ENCODE peak calls at places on chromosome 18, in nine cellular contexts. One of them, this sample, is unnamed.

GRCh38 chr18:845152-845819 is 33.2 kb upstream of the YES1 start:
- DNase-seq in PC-9: peak; percentile 86
- DNase-seq in heart right ventricle: no peak
- DNase-seq in H1: no peak
- DNase-seq in endothelial cell of umbilical vein: peak; percentile 96
- DNase-seq in kidney: no peak
- DNase-seq in CD4-positive, CD25-positive, alpha-beta regulatory T cell: no peak
- DNase-seq in CD4-positive, alpha-beta memory T cell: no peak
- DNase-seq in CD8-positive, alpha-beta memory T cell: no peak
- DNase-seq in this sample: no peak

GRCh38 chr18:6683112-6683876 is 46.2 kb upstream of the ARHGAP28 start:
- DNase-seq in PC-9: no peak
- DNase-seq in heart right ventricle: peak; percentile 66
- DNase-seq in H1: peak; percentile 62
- DNase-seq in endothelial cell of umbilical vein: peak; percentile 57
- DNase-seq in kidney: no peak
- DNase-seq in CD4-positive, CD25-positive, alpha-beta regulatory T cell: no peak
- DNase-seq in CD4-positive, alpha-beta memory T cell: no peak
- DNase-seq in CD8-positive, alpha-beta memory T cell: no peak
- DNase-seq in this sample: peak; percentile 57

GRCh38 chr18:56825312-56825711 is 174.2 kb downstream of the WDR7 start:
- DNase-seq in PC-9: no peak
- DNase-seq in heart right ventricle: no peak
- DNase-seq in H1: no peak
- DNase-seq in endothelial cell of umbilical vein: no peak
- DNase-seq in kidney: no peak
- DNase-seq in CD4-positive, CD25-positive, alpha-beta regulatory T cell: no peak
- DNase-seq in CD4-positive, alpha-beta memory T cell: no peak
- DNase-seq in CD8-positive, alpha-beta memory T cell: no peak
- DNase-seq in this sample: no peak

GRCh38 chr18:23333827-23334226 is 119.3 kb upstream of the RIOK3 start:
- DNase-seq in PC-9: no peak
- DNase-seq in heart right ventricle: no peak
- DNase-seq in H1: no peak
- DNase-seq in endothelial cell of umbilical vein: no peak
- DNase-seq in kidney: no peak
- DNase-seq in CD4-positive, CD25-positive, alpha-beta regulatory T cell: no peak
- DNase-seq in CD4-positive, alpha-beta memory T cell: no peak
- DNase-seq in CD8-positive, alpha-beta memory T cell: no peak
- DNase-seq in this sample: no peak

GRCh38 chr18:45478889-45479288 is 136.4 kb upstream of the SLC14A2 start:
- DNase-seq in PC-9: no peak
- DNase-seq in heart right ventricle: no peak
- DNase-seq in H1: no peak
- DNase-seq in endothelial cell of umbilical vein: no peak
- DNase-seq in kidney: no peak
- DNase-seq in CD4-positive, CD25-positive, alpha-beta regulatory T cell: no peak
- DNase-seq in CD4-positive, alpha-beta memory T cell: no peak
- DNase-seq in CD8-positive, alpha-beta memory T cell: no peak
- DNase-seq in this sample: no peak

GRCh38 chr18:62118324-62118723 is 68.5 kb downstream of the PIGN start:
- DNase-seq in PC-9: no peak
- DNase-seq in heart right ventricle: no peak
- DNase-seq in H1: no peak
- DNase-seq in endothelial cell of umbilical vein: peak; percentile 6
- DNase-seq in kidney: no peak
- DNase-seq in CD4-positive, CD25-positive, alpha-beta regulatory T cell: no peak
- DNase-seq in CD4-positive, alpha-beta memory T cell: no peak
- DNase-seq in CD8-positive, alpha-beta memory T cell: no peak
- DNase-seq in this sample: no peak

GRCh38 chr18:32742620-32743019 is 30.2 kb downstream of the KLHL14 start:
- DNase-seq in PC-9: no peak
- DNase-seq in heart right ventricle: no peak
- DNase-seq in H1: no peak
- DNase-seq in endothelial cell of umbilical vein: no peak
- DNase-seq in kidney: no peak
- DNase-seq in CD4-positive, CD25-positive, alpha-beta regulatory T cell: no peak
- DNase-seq in CD4-positive, alpha-beta memory T cell: no peak
- DNase-seq in CD8-positive, alpha-beta memory T cell: no peak
- DNase-seq in this sample: no peak

GRCh38 chr18:7038330-7038846 is 79.2 kb downstream of the LAMA1 start:
- DNase-seq in PC-9: no peak
- DNase-seq in heart right ventricle: peak; percentile 58
- DNase-seq in H1: peak; percentile 93
- DNase-seq in endothelial cell of umbilical vein: peak; percentile 77
- DNase-seq in kidney: peak; percentile 93
- DNase-seq in CD4-positive, CD25-positive, alpha-beta regulatory T cell: no peak
- DNase-seq in CD4-positive, alpha-beta memory T cell: no peak
- DNase-seq in CD8-positive, alpha-beta memory T cell: no peak
- DNase-seq in this sample: peak; percentile 96

GRCh38 chr18:25234740-25235345 is 117.1 kb downstream of the ZNF521 start:
- DNase-seq in PC-9: no peak
- DNase-seq in heart right ventricle: no peak
- DNase-seq in H1: no peak
- DNase-seq in endothelial cell of umbilical vein: peak; percentile 52
- DNase-seq in kidney: no peak
- DNase-seq in CD4-positive, CD25-positive, alpha-beta regulatory T cell: no peak
- DNase-seq in CD4-positive, alpha-beta memory T cell: no peak
- DNase-seq in CD8-positive, alpha-beta memory T cell: no peak
- DNase-seq in this sample: no peak

GRCh38 chr18:74310411-74310810 is 5.2 kb upstream of the C18orf63 start:
- DNase-seq in PC-9: peak; percentile 38
- DNase-seq in heart right ventricle: no peak
- DNase-seq in H1: no peak
- DNase-seq in endothelial cell of umbilical vein: peak; percentile 8
- DNase-seq in kidney: no peak
- DNase-seq in CD4-positive, CD25-positive, alpha-beta regulatory T cell: peak; percentile 35
- DNase-seq in CD4-positive, alpha-beta memory T cell: peak; percentile 12
- DNase-seq in CD8-positive, alpha-beta memory T cell: no peak
- DNase-seq in this sample: no peak

GRCh38 chr18:23872701-23873550 is 141.6 kb upstream of the TTC39C start:
- DNase-seq in PC-9: peak; percentile 95
- DNase-seq in heart right ventricle: no peak
- DNase-seq in H1: no peak
- DNase-seq in endothelial cell of umbilical vein: no peak
- DNase-seq in kidney: peak; percentile 93
- DNase-seq in CD4-positive, CD25-positive, alpha-beta regulatory T cell: no peak
- DNase-seq in CD4-positive, alpha-beta memory T cell: peak; percentile 17
- DNase-seq in CD8-positive, alpha-beta memory T cell: peak; percentile 33
- DNase-seq in this sample: no peak

GRCh38 chr18:73614812-73615211 is 532.8 kb downstream of the FBXO15 start:
- DNase-seq in PC-9: peak; percentile 91
- DNase-seq in heart right ventricle: no peak
- DNase-seq in H1: no peak
- DNase-seq in endothelial cell of umbilical vein: no peak
- DNase-seq in kidney: no peak
- DNase-seq in CD4-positive, CD25-positive, alpha-beta regulatory T cell: no peak
- DNase-seq in CD4-positive, alpha-beta memory T cell: no peak
- DNase-seq in CD8-positive, alpha-beta memory T cell: no peak
- DNase-seq in this sample: no peak

GRCh38 chr18:34866739-34867138 is 156.6 kb downstream of the DTNA start:
- DNase-seq in PC-9: no peak
- DNase-seq in heart right ventricle: no peak
- DNase-seq in H1: no peak
- DNase-seq in endothelial cell of umbilical vein: peak; percentile 21
- DNase-seq in kidney: no peak
- DNase-seq in CD4-positive, CD25-positive, alpha-beta regulatory T cell: peak; percentile 3
- DNase-seq in CD4-positive, alpha-beta memory T cell: no peak
- DNase-seq in CD8-positive, alpha-beta memory T cell: no peak
- DNase-seq in this sample: no peak

GRCh38 chr18:32937007-32937540 is 164.3 kb upstream of the KLHL14 start:
- DNase-seq in PC-9: no peak
- DNase-seq in heart right ventricle: no peak
- DNase-seq in H1: no peak
- DNase-seq in endothelial cell of umbilical vein: no peak
- DNase-seq in kidney: no peak
- DNase-seq in CD4-positive, CD25-positive, alpha-beta regulatory T cell: no peak
- DNase-seq in CD4-positive, alpha-beta memory T cell: no peak
- DNase-seq in CD8-positive, alpha-beta memory T cell: no peak
- DNase-seq in this sample: no peak

GRCh38 chr18:41906528-41907256 is 48.3 kb upstream of the PIK3C3 start:
- DNase-seq in PC-9: peak; percentile 34
- DNase-seq in heart right ventricle: no peak
- DNase-seq in H1: no peak
- DNase-seq in endothelial cell of umbilical vein: peak; percentile 47
- DNase-seq in kidney: no peak
- DNase-seq in CD4-positive, CD25-positive, alpha-beta regulatory T cell: peak; percentile 89
- DNase-seq in CD4-positive, alpha-beta memory T cell: peak; percentile 62
- DNase-seq in CD8-positive, alpha-beta memory T cell: peak; percentile 69
- DNase-seq in this sample: no peak

GRCh38 chr18:55585586-55586521 is 2.1 kb downstream of the TCF4 start:
- DNase-seq in PC-9: no peak
- DNase-seq in heart right ventricle: no peak
- DNase-seq in H1: no peak
- DNase-seq in endothelial cell of umbilical vein: peak; percentile 49
- DNase-seq in kidney: no peak
- DNase-seq in CD4-positive, CD25-positive, alpha-beta regulatory T cell: no peak
- DNase-seq in CD4-positive, alpha-beta memory T cell: no peak
- DNase-seq in CD8-positive, alpha-beta memory T cell: no peak
- DNase-seq in this sample: no peak
- H3K4me3 ChIP-seq in PC-9: no peak overlapping the region
- H3K4me3 ChIP-seq in heart right ventricle: peak overlapping the region; percentile 76
- H3K4me3 ChIP-seq in H1: peak overlapping the region; percentile 60
- H3K4me3 ChIP-seq in endothelial cell of umbilical vein: peak overlapping the region; percentile 96
- H3K4me3 ChIP-seq in kidney: peak overlapping the region; percentile 33
- H3K4me3 ChIP-seq in CD4-positive, CD25-positive, alpha-beta regulatory T cell: no peak overlapping the region
- H3K4me3 ChIP-seq in CD4-positive, alpha-beta memory T cell: no peak overlapping the region
- H3K4me3 ChIP-seq in CD8-positive, alpha-beta memory T cell: no peak overlapping the region
- H3K4me3 ChIP-seq in this sample: peak overlapping the region; percentile 75

DNA sequence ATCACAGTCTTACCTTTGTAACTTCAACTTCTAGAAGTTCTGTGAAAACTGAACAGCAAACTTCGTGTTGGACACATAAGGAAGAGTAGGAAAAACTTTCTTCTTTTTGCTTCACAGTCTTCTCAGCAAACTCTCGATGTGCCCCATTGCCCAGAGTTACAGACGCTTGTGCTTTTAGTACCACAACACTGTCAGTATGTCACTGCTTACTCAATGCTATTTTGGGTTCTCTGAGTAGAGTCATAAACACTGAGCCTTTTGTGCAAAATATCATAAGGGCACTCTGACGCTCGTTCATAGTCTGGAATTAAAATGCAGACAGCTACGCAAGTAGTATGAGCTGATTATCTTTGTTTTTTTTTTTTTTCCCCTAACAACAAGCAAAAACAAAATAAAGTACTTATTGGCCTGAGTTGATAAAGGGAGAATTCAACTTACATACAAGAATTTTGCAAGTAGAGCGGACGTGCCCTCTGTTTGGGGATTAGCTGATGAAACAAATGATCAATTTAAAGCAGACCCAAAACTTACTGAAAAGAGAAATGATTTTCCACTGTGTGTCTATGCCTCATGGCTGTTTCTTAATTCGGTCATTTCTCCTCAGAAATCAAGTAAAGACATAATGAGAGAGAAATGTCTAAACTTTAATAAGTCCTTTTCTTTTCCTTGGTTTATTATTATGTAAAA is at the start of gene CDH19:
- DNase-seq in PC-9: no peak
- DNase-seq in heart right ventricle: no peak
- DNase-seq in H1: no peak
- DNase-seq in endothelial cell of umbilical vein: no peak
- DNase-seq in kidney: no peak
- DNase-seq in CD4-positive, CD25-positive, alpha-beta regulatory T cell: no peak
- DNase-seq in CD4-positive, alpha-beta memory T cell: no peak
- DNase-seq in CD8-positive, alpha-beta memory T cell: no peak
- DNase-seq in this sample: no peak
- H3K4me3 ChIP-seq in PC-9: no peak within 1 kb of the TSS
- H3K4me3 ChIP-seq in heart right ventricle: peak within 1 kb of the TSS; percentile 39
- H3K4me3 ChIP-seq in H1: no peak within 1 kb of the TSS
- H3K4me3 ChIP-seq in endothelial cell of umbilical vein: no peak within 1 kb of the TSS
- H3K4me3 ChIP-seq in kidney: no peak within 1 kb of the TSS
- H3K4me3 ChIP-seq in CD4-positive, CD25-positive, alpha-beta regulatory T cell: no peak within 1 kb of the TSS
- H3K4me3 ChIP-seq in CD4-positive, alpha-beta memory T cell: no peak within 1 kb of the TSS
- H3K4me3 ChIP-seq in CD8-positive, alpha-beta memory T cell: no peak within 1 kb of the TSS
- H3K4me3 ChIP-seq in this sample: peak within 1 kb of the TSS; percentile 20

DNA sequence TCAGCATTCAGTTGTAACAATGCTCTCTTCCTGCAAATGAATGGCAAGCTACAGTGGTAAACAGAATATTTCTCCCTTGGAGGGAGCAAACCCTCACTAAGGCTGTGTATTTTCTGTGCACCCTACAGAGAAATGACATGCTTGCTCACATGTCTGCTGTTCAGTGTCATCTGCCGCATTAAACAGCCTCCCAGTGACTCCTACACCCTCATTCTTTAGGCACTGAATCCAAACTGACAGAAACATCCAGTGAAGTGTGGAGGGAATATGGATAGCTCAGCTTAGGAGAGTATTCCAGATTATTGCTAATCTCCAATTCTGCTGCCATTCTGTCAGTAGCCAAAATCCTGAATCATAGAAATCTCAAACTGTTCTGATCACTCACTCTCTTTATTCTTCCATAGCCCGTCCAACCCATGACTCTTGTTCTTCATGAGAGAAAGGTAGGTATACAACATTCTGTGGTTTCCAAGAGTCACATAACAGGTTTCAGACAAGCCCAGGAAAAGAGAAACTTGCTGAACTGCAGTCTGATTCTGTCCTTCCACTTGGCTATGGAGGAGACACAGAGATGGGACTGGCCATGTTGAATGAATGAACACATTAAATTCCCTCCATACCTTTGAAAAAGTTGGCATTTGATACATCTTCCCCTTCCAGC is 880.0 kb upstream of the CELF4 start:
- DNase-seq in PC-9: no peak
- DNase-seq in heart right ventricle: no peak
- DNase-seq in H1: no peak
- DNase-seq in endothelial cell of umbilical vein: no peak
- DNase-seq in kidney: no peak
- DNase-seq in CD4-positive, CD25-positive, alpha-beta regulatory T cell: no peak
- DNase-seq in CD4-positive, alpha-beta memory T cell: no peak
- DNase-seq in CD8-positive, alpha-beta memory T cell: no peak
- DNase-seq in this sample: no peak
- H3K4me3 ChIP-seq in PC-9: no peak overlapping the region
- H3K4me3 ChIP-seq in heart right ventricle: no peak overlapping the region
- H3K4me3 ChIP-seq in H1: no peak overlapping the region
- H3K4me3 ChIP-seq in endothelial cell of umbilical vein: no peak overlapping the region
- H3K4me3 ChIP-seq in kidney: no peak overlapping the region
- H3K4me3 ChIP-seq in CD4-positive, CD25-positive, alpha-beta regulatory T cell: no peak overlapping the region
- H3K4me3 ChIP-seq in CD4-positive, alpha-beta memory T cell: no peak overlapping the region
- H3K4me3 ChIP-seq in CD8-positive, alpha-beta memory T cell: no peak overlapping the region
- H3K4me3 ChIP-seq in this sample: no peak overlapping the region

DNA sequence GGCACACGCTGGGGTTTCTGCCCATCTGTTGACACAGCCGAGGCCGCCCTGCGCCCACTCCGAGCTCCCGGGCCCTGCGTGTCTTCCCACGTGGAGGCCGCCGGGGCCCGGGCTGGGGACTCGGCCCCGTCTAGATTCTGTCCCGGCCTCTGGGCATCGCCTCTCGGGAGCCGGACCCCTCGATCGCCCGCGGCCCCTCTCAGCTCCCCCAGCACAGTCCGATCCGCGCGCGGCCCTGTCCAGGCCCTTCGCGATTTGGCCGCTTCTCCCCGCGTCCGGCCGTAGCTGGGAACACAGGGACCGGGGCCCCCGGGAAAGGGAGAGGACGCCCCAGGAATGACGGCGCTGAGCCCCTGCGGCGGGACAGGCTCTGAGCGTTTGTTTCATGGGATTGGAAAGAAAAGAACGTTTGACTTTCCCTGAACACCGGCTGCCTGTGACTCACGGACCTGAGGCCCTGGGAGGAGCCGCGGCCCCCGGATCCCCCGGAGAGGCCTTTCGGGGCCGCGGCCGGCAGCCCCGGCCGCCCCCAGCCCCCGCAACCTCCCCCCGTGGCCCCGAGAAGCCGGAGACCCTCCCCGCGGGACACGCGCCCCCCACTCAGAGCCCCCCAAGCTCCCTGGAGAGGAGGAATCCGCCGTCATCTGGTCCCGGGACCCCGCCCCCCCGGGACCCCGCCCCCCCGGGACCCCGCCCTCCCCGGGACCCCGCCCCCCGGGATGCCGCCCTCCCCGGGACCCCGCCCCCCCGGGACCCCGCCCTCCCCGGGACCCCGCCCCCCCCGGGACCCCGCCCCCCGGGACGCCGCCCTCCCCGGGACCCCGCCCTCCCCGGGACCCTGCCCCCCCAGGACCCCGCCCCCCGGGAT is 62.7 kb upstream of the CTDP1 start:
- DNase-seq in PC-9: no peak
- DNase-seq in heart right ventricle: no peak
- DNase-seq in H1: peak; percentile 70
- DNase-seq in endothelial cell of umbilical vein: no peak
- DNase-seq in kidney: peak; percentile 68
- DNase-seq in CD4-positive, CD25-positive, alpha-beta regulatory T cell: no peak
- DNase-seq in CD4-positive, alpha-beta memory T cell: no peak
- DNase-seq in CD8-positive, alpha-beta memory T cell: no peak
- DNase-seq in this sample: peak; percentile 67
- H3K4me3 ChIP-seq in PC-9: no peak overlapping the region
- H3K4me3 ChIP-seq in heart right ventricle: peak overlapping the region; percentile 40
- H3K4me3 ChIP-seq in H1: peak overlapping the region; percentile 19
- H3K4me3 ChIP-seq in endothelial cell of umbilical vein: peak overlapping the region; percentile 17
- H3K4me3 ChIP-seq in kidney: no peak overlapping the region
- H3K4me3 ChIP-seq in CD4-positive, CD25-positive, alpha-beta regulatory T cell: no peak overlapping the region
- H3K4me3 ChIP-seq in CD4-positive, alpha-beta memory T cell: no peak overlapping the region
- H3K4me3 ChIP-seq in CD8-positive, alpha-beta memory T cell: no peak overlapping the region
- H3K4me3 ChIP-seq in this sample: peak overlapping the region; percentile 57